ENCODE peak calls at places on chromosomes 7 and 10, in seven cellular contexts. L, O, M, T, R, Q and F are unnamed samples.

GRCh38 chr10:120738658-120739057 is 112.5 kb upstream of the WDR11 start:
- DNase-seq in O (peak; percentile 16), T (no peak), Q (no peak), M (no peak), R (no peak), L (no peak), F (no peak)

GRCh38 chr10:32489158-32489557 is 43.2 kb downstream of the CCDC7 start:
- DNase-seq in O (no peak), R (no peak), Q (no peak), T (no peak), M (no peak), L (no peak), F (no peak)

GRCh38 chr7:77811895-77812685 is 13.5 kb downstream of the PHTF2 start:
- DNase-seq in O (peak; percentile 45), L (no peak), M (no peak), R (no peak), T (no peak), Q (no peak), F (no peak)

GRCh38 chr7:35551682-35552081 is 143.3 kb downstream of the HERPUD2 start:
- DNase-seq in O (no peak), Q (no peak), M (no peak), R (peak; percentile 22), T (no peak), L (no peak), F (no peak)

GRCh38 chr10:48536916-48537890 is 67.7 kb downstream of the ARHGAP22 start:
- DNase-seq in T (no peak), M (no peak), Q (no peak), O (no peak), L (no peak), R (no peak), F (no peak)

GRCh38 chr10:48451969-48452878 is 145.7 kb downstream of the MAPK8 start:
- DNase-seq in L (peak; percentile 31), M (no peak), T (no peak), R (no peak), Q (peak; percentile 13), O (no peak), F (peak; percentile 81)

GRCh38 chr7:2632717-2633537 is 1.1 kb downstream of the TTYH3 start:
- DNase-seq in Q (peak; percentile 85), M (peak; percentile 75), O (peak; percentile 53), L (no peak), R (peak; percentile 79), T (peak; percentile 10), F (no peak)

GRCh38 chr10:79904671-79905321 is 44.1 kb downstream of the SFTPD start:
- DNase-seq in M (peak; percentile 75), Q (peak; percentile 78), R (no peak), T (peak; percentile 26), O (peak; percentile 63), L (no peak), F (no peak)

GRCh38 chr7:98375664-98376063 is 25.2 kb downstream of the BAIAP2L1 start:
- DNase-seq in L (no peak), O (no peak), R (no peak), T (no peak), M (no peak), Q (no peak), F (no peak)

GRCh38 chr7:11343818-11344413 is 370.2 kb downstream of the PHF14 start:
- DNase-seq in L (no peak), R (peak; percentile 88), Q (no peak), O (peak; percentile 37), M (no peak), T (no peak), F (no peak)

GRCh38 chr7:46218461-46219202 is 297.6 kb upstream of the IGFBP3 start:
- DNase-seq in Q (no peak), M (no peak), R (no peak), T (no peak), L (no peak), O (no peak), F (no peak)

GRCh38 chr7:80040752-80041151 is 93.9 kb upstream of the GNAI1 start:
- DNase-seq in O (no peak), R (no peak), Q (no peak), L (no peak), M (no peak), T (no peak), F (no peak)

GRCh38 chr10:12405342-12406320 is 56.3 kb downstream of the CAMK1D start:
- DNase-seq in T (no peak), R (no peak), O (no peak), Q (no peak), M (peak; percentile 45), L (no peak), F (peak; percentile 16)

GRCh38 chr7:82678716-82679115 is 235.1 kb upstream of the CACNA2D1 start:
- DNase-seq in O (no peak), T (no peak), R (peak; percentile 16), L (no peak), Q (no peak), M (no peak), F (no peak)